ENCODE peak calls at places on chromosome 13, in four cellular contexts. One of them, this sample, is unnamed.
A peak's percentile ranks its signal among the peaks of the same experiment; 100 is the strongest.

GRCh38 chr13:42553098-42554046 is 20.6 kb upstream of the TNFSF11 start:
- DNase-seq in breast epithelium: no peak
- DNase-seq in uterus: no peak
- DNase-seq in esophagus squamous epithelium: no peak
- DNase-seq in this sample: no peak

GRCh38 chr13:53216767-53217166 is 188.2 kb downstream of the OLFM4 start:
- DNase-seq in esophagus squamous epithelium: no peak
- DNase-seq in uterus: no peak
- DNase-seq in breast epithelium: no peak
- DNase-seq in this sample: no peak

GRCh38 chr13:48708764-48709163 is 55.0 kb downstream of the CYSLTR2 start:
- DNase-seq in breast epithelium: no peak
- DNase-seq in uterus: no peak
- DNase-seq in esophagus squamous epithelium: no peak
- DNase-seq in this sample: no peak

GRCh38 chr13:36840718-36841250 is 21.8 kb downstream of the RFXAP start:
- DNase-seq in breast epithelium: no peak
- DNase-seq in uterus: no peak
- DNase-seq in esophagus squamous epithelium: no peak
- DNase-seq in this sample: no peak

GRCh38 chr13:65336916-65337315 is 1893.2 kb downstream of the PCDH9 start:
- DNase-seq in esophagus squamous epithelium: no peak
- DNase-seq in uterus: no peak
- DNase-seq in breast epithelium: no peak
- DNase-seq in this sample: no peak

GRCh38 chr13:48902421-48902820 is 73.3 kb upstream of the FNDC3A start:
- DNase-seq in breast epithelium: no peak
- DNase-seq in uterus: no peak
- DNase-seq in esophagus squamous epithelium: no peak
- DNase-seq in this sample: no peak

GRCh38 chr13:64130600-64130999 is 2715.0 kb upstream of the PCDH20 start:
- DNase-seq in breast epithelium: no peak
- DNase-seq in esophagus squamous epithelium: no peak
- DNase-seq in uterus: no peak
- DNase-seq in this sample: no peak

GRCh38 chr13:23325191-23325590 is 108.3 kb downstream of the SACS start:
- DNase-seq in uterus: no peak
- DNase-seq in esophagus squamous epithelium: no peak
- DNase-seq in breast epithelium: no peak
- DNase-seq in this sample: no peak

GRCh38 chr13:37187110-37187509 is 81.6 kb upstream of the CSNK1A1L start:
- DNase-seq in uterus: no peak
- DNase-seq in esophagus squamous epithelium: no peak
- DNase-seq in breast epithelium: peak; percentile 29
- DNase-seq in this sample: no peak

GRCh38 chr13:27644302-27644701 is 22.6 kb downstream of the POLR1D start:
- DNase-seq in breast epithelium: peak; percentile 24
- DNase-seq in esophagus squamous epithelium: no peak
- DNase-seq in uterus: no peak
- DNase-seq in this sample: no peak

GRCh38 chr13:92719868-92720267 is 506.7 kb upstream of the GPC6 start:
- DNase-seq in uterus: no peak
- DNase-seq in esophagus squamous epithelium: no peak
- DNase-seq in breast epithelium: no peak
- DNase-seq in this sample: no peak

GRCh38 chr13:110618167-110618566 is 2.8 kb downstream of the NAXD start:
- DNase-seq in breast epithelium: no peak
- DNase-seq in uterus: no peak
- DNase-seq in esophagus squamous epithelium: no peak
- DNase-seq in this sample: no peak

GRCh38 chr13:110617326-110618072 is 2.2 kb downstream of the NAXD start:
- DNase-seq in breast epithelium: no peak
- DNase-seq in esophagus squamous epithelium: no peak
- DNase-seq in uterus: peak; percentile 43
- DNase-seq in this sample: peak; percentile 54

GRCh38 chr13:110615322-110616102 is at the start of gene NAXD:
- DNase-seq in esophagus squamous epithelium: peak; percentile 48
- DNase-seq in breast epithelium: peak; percentile 82
- DNase-seq in uterus: peak; percentile 91
- DNase-seq in this sample: peak; percentile 96

GRCh38 chr13:110615005-110615321 is 382 bp upstream of the NAXD start:
- DNase-seq in breast epithelium: no peak
- DNase-seq in esophagus squamous epithelium: no peak
- DNase-seq in uterus: no peak
- DNase-seq in this sample: peak; percentile 43

GRCh38 chr13:110616103-110617101 is 1.1 kb downstream of the NAXD start:
- DNase-seq in breast epithelium: peak; percentile 57
- DNase-seq in esophagus squamous epithelium: no peak
- DNase-seq in uterus: no peak
- DNase-seq in this sample: no peak
- TF ChIP-seq POLR2A in breast epithelium: no peak
- TF ChIP-seq POLR2A in esophagus squamous epithelium: peak; percentile 34
- TF ChIP-seq POLR2A in uterus: no peak
- TF ChIP-seq POLR2A in this sample: no peak

DNA sequence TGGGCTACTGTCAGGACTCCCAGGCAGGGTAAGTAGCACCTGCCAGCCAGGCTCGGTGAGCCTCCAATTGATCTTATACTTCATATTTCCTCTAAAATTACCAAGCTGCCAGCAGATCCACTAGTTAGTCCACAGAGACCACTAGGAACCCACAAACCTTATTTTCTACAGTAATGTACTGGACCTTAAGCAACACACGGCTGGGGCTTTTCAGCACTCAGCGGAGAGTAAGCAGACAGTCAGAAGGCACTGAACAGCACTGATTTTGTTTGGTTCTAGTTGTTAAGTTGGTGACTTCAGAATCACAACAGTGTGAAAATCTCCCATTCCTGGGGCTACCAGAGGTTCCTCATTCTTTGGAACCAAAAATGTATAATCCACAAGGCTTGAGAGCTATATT is 56.1 kb downstream of the MRPL57 start:
- DNase-seq in breast epithelium: no peak
- DNase-seq in uterus: no peak
- DNase-seq in esophagus squamous epithelium: no peak
- DNase-seq in this sample: no peak
- H3K4me3 ChIP-seq in breast epithelium: peak overlapping the region; percentile 33
- H3K4me3 ChIP-seq in uterus: no peak overlapping the region
- H3K4me3 ChIP-seq in esophagus squamous epithelium: peak overlapping the region; percentile 21
- H3K4me3 ChIP-seq in this sample: no peak overlapping the region

DNA sequence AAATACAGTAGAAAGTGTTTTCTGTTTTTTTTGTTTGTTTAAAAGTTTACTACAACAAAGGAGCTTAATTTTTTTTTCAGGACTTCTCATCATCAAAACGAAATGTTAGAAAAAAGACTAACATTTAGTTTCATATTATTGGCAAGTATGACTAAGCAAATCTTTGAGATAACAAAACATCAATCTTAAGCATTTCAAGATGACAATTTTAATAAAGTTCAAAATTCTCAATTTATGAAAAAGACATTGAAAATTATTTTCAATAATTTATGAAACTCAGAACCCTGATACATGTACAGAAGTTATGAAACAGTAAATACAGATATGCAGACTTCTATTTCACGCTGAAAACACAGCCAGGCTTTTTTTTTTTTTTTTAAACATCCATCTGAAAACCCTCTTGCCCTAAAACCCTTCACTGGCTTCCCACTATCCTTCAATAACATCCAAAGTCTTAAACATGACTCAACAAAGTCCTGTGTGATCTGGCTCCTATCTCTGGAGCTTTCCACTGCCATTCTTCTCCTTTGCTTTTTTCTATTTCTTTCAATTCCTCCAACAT is 3.9 kb downstream of the RBM26 start:
- DNase-seq in esophagus squamous epithelium: no peak
- DNase-seq in uterus: no peak
- DNase-seq in breast epithelium: no peak
- DNase-seq in this sample: no peak
- H3K27ac ChIP-seq in esophagus squamous epithelium: no peak overlapping the region
- H3K27ac ChIP-seq in uterus: no peak overlapping the region
- H3K27ac ChIP-seq in breast epithelium: no peak overlapping the region
- H3K27ac ChIP-seq in this sample: peak overlapping the region; percentile 28

DNA sequence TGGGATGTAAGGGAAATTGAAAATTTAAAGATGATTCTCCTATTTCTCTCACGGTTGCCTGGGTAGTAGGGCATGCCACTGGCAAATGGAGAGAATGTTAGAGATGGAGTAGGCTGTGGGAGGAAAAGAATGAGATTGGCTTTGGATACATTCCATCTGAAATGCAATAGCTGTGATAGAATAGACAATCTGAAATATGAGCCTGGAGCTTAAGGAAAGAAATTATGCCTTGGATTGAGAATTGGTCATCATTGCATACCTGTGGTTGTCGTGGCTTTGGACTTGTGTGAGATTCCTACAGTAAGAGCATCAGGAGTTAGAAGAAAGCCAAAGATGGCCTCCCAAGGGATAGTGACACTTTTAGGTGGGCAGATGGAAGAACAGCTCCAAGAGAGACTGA is 305.1 kb upstream of the SLC10A2 start:
- DNase-seq in esophagus squamous epithelium: no peak
- DNase-seq in breast epithelium: no peak
- DNase-seq in uterus: no peak
- DNase-seq in this sample: no peak
- TF ChIP-seq POLR2A in esophagus squamous epithelium: no peak
- TF ChIP-seq POLR2A in breast epithelium: no peak
- TF ChIP-seq POLR2A in uterus: no peak
- TF ChIP-seq POLR2A in this sample: no peak

DNA sequence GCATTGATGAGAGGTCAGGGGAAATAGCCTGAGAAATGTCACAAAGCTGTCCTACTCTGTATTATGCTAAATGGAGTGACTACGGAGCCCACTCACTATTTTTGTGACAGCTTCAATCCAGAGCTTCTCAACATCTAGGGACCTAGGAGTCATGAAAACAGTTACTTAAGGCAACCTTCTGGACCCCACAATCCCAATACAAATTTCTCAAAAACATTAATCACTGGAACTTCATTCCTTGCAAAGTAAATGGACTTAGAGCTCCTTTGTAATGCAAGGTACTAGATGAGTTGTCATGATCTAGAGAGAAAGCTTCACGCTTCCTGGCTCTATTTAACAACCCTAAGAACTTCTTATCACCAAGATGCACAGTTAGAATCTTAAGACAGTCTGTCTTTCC is 2.6 kb upstream of the RAP2A start:
- DNase-seq in esophagus squamous epithelium: no peak
- DNase-seq in breast epithelium: no peak
- DNase-seq in uterus: no peak
- DNase-seq in this sample: no peak
- H3K4me3 ChIP-seq in esophagus squamous epithelium: no peak overlapping the region
- H3K4me3 ChIP-seq in breast epithelium: no peak overlapping the region
- H3K4me3 ChIP-seq in uterus: no peak overlapping the region
- H3K4me3 ChIP-seq in this sample: no peak overlapping the region

GRCh38 chr13:45479661-45480060 is 14.9 kb downstream of the COG3 start:
- DNase-seq in breast epithelium: no peak
- DNase-seq in esophagus squamous epithelium: no peak
- DNase-seq in uterus: no peak
- DNase-seq in this sample: no peak
- H3K27ac ChIP-seq in breast epithelium: no peak overlapping the region
- H3K27ac ChIP-seq in esophagus squamous epithelium: no peak overlapping the region
- H3K27ac ChIP-seq in uterus: no peak overlapping the region
- H3K27ac ChIP-seq in this sample: no peak overlapping the region

DNA sequence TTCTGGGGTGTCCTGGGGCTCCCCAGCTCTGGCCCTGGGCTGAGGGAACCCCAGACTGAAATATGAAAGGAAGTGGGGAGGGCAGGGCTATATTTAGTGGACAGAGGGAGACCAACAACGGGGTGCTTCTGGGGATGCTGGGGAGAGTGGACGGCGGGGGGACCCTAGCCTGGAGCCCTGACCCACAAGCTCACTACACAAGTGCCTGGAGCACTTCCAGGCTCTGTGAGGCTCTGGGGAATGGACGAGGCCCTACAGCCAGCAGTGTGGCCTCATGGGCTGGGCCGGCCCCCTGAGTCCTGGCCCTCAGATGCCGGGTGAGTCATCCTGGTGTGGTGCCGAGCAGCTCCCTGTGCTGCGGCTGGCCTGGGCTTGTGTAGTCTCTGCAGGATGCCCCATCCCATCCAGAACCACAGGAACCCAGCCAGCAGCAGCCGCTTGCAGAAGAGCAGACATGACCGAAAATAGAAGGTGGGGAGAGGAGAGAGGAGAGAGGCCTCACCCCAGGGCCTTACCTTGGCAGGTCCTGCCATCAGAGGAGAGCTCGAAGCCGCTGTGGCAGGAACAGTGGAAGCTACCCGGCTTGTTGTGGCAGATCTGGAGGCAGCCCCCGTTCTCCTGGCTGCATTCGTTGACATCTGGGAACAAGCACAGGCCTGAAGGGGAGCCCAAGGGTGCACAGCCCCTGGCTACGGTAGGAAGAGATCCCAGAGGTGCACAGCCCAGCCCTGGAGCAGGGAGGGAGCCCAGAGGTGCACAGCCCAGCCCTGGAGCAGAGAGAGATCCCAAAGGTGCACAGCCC is 26.1 kb downstream of the GAS6 start:
- DNase-seq in uterus: peak; percentile 98
- DNase-seq in breast epithelium: peak; percentile 96
- DNase-seq in esophagus squamous epithelium: peak; percentile 53
- DNase-seq in this sample: peak; percentile 90
- TF ChIP-seq POLR2A in uterus: peak; percentile 29
- TF ChIP-seq POLR2A in breast epithelium: no peak
- TF ChIP-seq POLR2A in esophagus squamous epithelium: no peak
- TF ChIP-seq POLR2A in this sample: no peak

This sample was measured in upper lobe of left lung.